ENCODE peak calls at places on chromosomes 6 and 20, in nine cellular contexts. One of them, this sample, is unnamed.
A peak's percentile ranks its signal among the peaks of the same experiment; 100 is the strongest.

GRCh38 chr20:1462834-1463233 is 3.8 kb downstream of the NSFL1C start:
- DNase-seq in ovary: no peak
- DNase-seq in T-helper 1 cell: no peak
- DNase-seq in A549: no peak
- DNase-seq in amniotic epithelial cell: no peak
- DNase-seq in sigmoid colon: no peak
- DNase-seq in GM23248: no peak
- DNase-seq in stimulated activated CD4-positive, alpha-beta T cell treated with anti-CD3 and anti-CD28 coated beads, TNF-alpha, amount 100 ng/mL, for 1 hour: no peak
- DNase-seq in WTC11: no peak
- DNase-seq in this sample: no peak

GRCh38 chr6:29827579-29828470 is at the start of gene HLA-G:
- DNase-seq in A549: no peak
- DNase-seq in amniotic epithelial cell: no peak
- DNase-seq in T-helper 1 cell: no peak
- DNase-seq in WTC11: peak; percentile 18
- DNase-seq in GM23248: no peak
- DNase-seq in sigmoid colon: no peak
- DNase-seq in ovary: no peak
- DNase-seq in stimulated activated CD4-positive, alpha-beta T cell treated with anti-CD3 and anti-CD28 coated beads, TNF-alpha, amount 100 ng/mL, for 1 hour: no peak
- DNase-seq in this sample: no peak

GRCh38 chr6:160198577-160199211 is 59.9 kb downstream of the SLC22A2 start:
- DNase-seq in WTC11: no peak
- DNase-seq in GM23248: no peak
- DNase-seq in stimulated activated CD4-positive, alpha-beta T cell treated with anti-CD3 and anti-CD28 coated beads, TNF-alpha, amount 100 ng/mL, for 1 hour: no peak
- DNase-seq in ovary: no peak
- DNase-seq in T-helper 1 cell: no peak
- DNase-seq in sigmoid colon: no peak
- DNase-seq in A549: no peak
- DNase-seq in amniotic epithelial cell: peak; percentile 57
- DNase-seq in this sample: no peak

GRCh38 chr6:96781557-96781956 is 55.7 kb downstream of the GPR63 start:
- DNase-seq in GM23248: no peak
- DNase-seq in sigmoid colon: no peak
- DNase-seq in amniotic epithelial cell: no peak
- DNase-seq in ovary: no peak
- DNase-seq in stimulated activated CD4-positive, alpha-beta T cell treated with anti-CD3 and anti-CD28 coated beads, TNF-alpha, amount 100 ng/mL, for 1 hour: no peak
- DNase-seq in WTC11: no peak
- DNase-seq in A549: no peak
- DNase-seq in T-helper 1 cell: no peak
- DNase-seq in this sample: no peak

GRCh38 chr6:159974932-159975331 is 6.0 kb downstream of the IGF2R start:
- DNase-seq in A549: no peak
- DNase-seq in sigmoid colon: peak; percentile 9
- DNase-seq in amniotic epithelial cell: no peak
- DNase-seq in stimulated activated CD4-positive, alpha-beta T cell treated with anti-CD3 and anti-CD28 coated beads, TNF-alpha, amount 100 ng/mL, for 1 hour: no peak
- DNase-seq in T-helper 1 cell: no peak
- DNase-seq in WTC11: no peak
- DNase-seq in ovary: no peak
- DNase-seq in GM23248: no peak
- DNase-seq in this sample: no peak

GRCh38 chr6:69416739-69417138 is 380.1 kb downstream of the LMBRD1 start:
- DNase-seq in A549: no peak
- DNase-seq in amniotic epithelial cell: no peak
- DNase-seq in stimulated activated CD4-positive, alpha-beta T cell treated with anti-CD3 and anti-CD28 coated beads, TNF-alpha, amount 100 ng/mL, for 1 hour: no peak
- DNase-seq in ovary: no peak
- DNase-seq in WTC11: no peak
- DNase-seq in GM23248: no peak
- DNase-seq in T-helper 1 cell: no peak
- DNase-seq in sigmoid colon: no peak
- DNase-seq in this sample: no peak

GRCh38 chr6:169454204-169454871 is 200.7 kb upstream of the THBS2 start:
- DNase-seq in stimulated activated CD4-positive, alpha-beta T cell treated with anti-CD3 and anti-CD28 coated beads, TNF-alpha, amount 100 ng/mL, for 1 hour: no peak
- DNase-seq in T-helper 1 cell: no peak
- DNase-seq in GM23248: peak; percentile 94
- DNase-seq in amniotic epithelial cell: peak; percentile 91
- DNase-seq in ovary: no peak
- DNase-seq in sigmoid colon: peak; percentile 85
- DNase-seq in WTC11: no peak
- DNase-seq in A549: no peak
- DNase-seq in this sample: peak; percentile 45

GRCh38 chr6:111159628-111160027 is 72.3 kb downstream of the SLC16A10 start:
- DNase-seq in WTC11: no peak
- DNase-seq in stimulated activated CD4-positive, alpha-beta T cell treated with anti-CD3 and anti-CD28 coated beads, TNF-alpha, amount 100 ng/mL, for 1 hour: no peak
- DNase-seq in ovary: no peak
- DNase-seq in sigmoid colon: no peak
- DNase-seq in GM23248: no peak
- DNase-seq in amniotic epithelial cell: no peak
- DNase-seq in A549: no peak
- DNase-seq in T-helper 1 cell: no peak
- DNase-seq in this sample: no peak

GRCh38 chr6:87237804-87238203 is 82.4 kb downstream of the ZNF292 start:
- DNase-seq in WTC11: no peak
- DNase-seq in amniotic epithelial cell: peak; percentile 36
- DNase-seq in T-helper 1 cell: no peak
- DNase-seq in stimulated activated CD4-positive, alpha-beta T cell treated with anti-CD3 and anti-CD28 coated beads, TNF-alpha, amount 100 ng/mL, for 1 hour: no peak
- DNase-seq in GM23248: peak; percentile 52
- DNase-seq in ovary: no peak
- DNase-seq in A549: peak; percentile 8
- DNase-seq in sigmoid colon: no peak
- DNase-seq in this sample: no peak

GRCh38 chr6:117346142-117346930 is 79.4 kb downstream of the ROS1 start:
- DNase-seq in T-helper 1 cell: no peak
- DNase-seq in ovary: no peak
- DNase-seq in sigmoid colon: no peak
- DNase-seq in stimulated activated CD4-positive, alpha-beta T cell treated with anti-CD3 and anti-CD28 coated beads, TNF-alpha, amount 100 ng/mL, for 1 hour: no peak
- DNase-seq in amniotic epithelial cell: peak; percentile 27
- DNase-seq in WTC11: no peak
- DNase-seq in GM23248: peak; percentile 58
- DNase-seq in A549: peak; percentile 8
- DNase-seq in this sample: no peak

GRCh38 chr6:167550936-167551633 is 226.2 kb downstream of the TTLL2 start:
- DNase-seq in T-helper 1 cell: no peak
- DNase-seq in sigmoid colon: peak; percentile 93
- DNase-seq in GM23248: no peak
- DNase-seq in ovary: peak; percentile 97
- DNase-seq in WTC11: no peak
- DNase-seq in stimulated activated CD4-positive, alpha-beta T cell treated with anti-CD3 and anti-CD28 coated beads, TNF-alpha, amount 100 ng/mL, for 1 hour: no peak
- DNase-seq in A549: no peak
- DNase-seq in amniotic epithelial cell: no peak
- DNase-seq in this sample: peak; percentile 94

GRCh38 chr6:84156306-84156705 is 71.1 kb downstream of the CEP162 start:
- DNase-seq in T-helper 1 cell: no peak
- DNase-seq in GM23248: no peak
- DNase-seq in stimulated activated CD4-positive, alpha-beta T cell treated with anti-CD3 and anti-CD28 coated beads, TNF-alpha, amount 100 ng/mL, for 1 hour: no peak
- DNase-seq in WTC11: no peak
- DNase-seq in A549: no peak
- DNase-seq in sigmoid colon: no peak
- DNase-seq in ovary: no peak
- DNase-seq in amniotic epithelial cell: no peak
- DNase-seq in this sample: no peak

GRCh38 chr20:44776977-44777376 is 31.3 kb downstream of the KCNK15 start:
- DNase-seq in ovary: no peak
- DNase-seq in WTC11: peak; percentile 69
- DNase-seq in stimulated activated CD4-positive, alpha-beta T cell treated with anti-CD3 and anti-CD28 coated beads, TNF-alpha, amount 100 ng/mL, for 1 hour: no peak
- DNase-seq in amniotic epithelial cell: peak; percentile 19
- DNase-seq in GM23248: peak; percentile 44
- DNase-seq in T-helper 1 cell: no peak
- DNase-seq in A549: no peak
- DNase-seq in sigmoid colon: no peak
- DNase-seq in this sample: no peak

GRCh38 chr6:9520417-9521151 is 894.3 kb downstream of the TFAP2A start:
- DNase-seq in T-helper 1 cell: no peak
- DNase-seq in amniotic epithelial cell: peak; percentile 86
- DNase-seq in sigmoid colon: no peak
- DNase-seq in A549: no peak
- DNase-seq in stimulated activated CD4-positive, alpha-beta T cell treated with anti-CD3 and anti-CD28 coated beads, TNF-alpha, amount 100 ng/mL, for 1 hour: no peak
- DNase-seq in ovary: no peak
- DNase-seq in GM23248: peak; percentile 87
- DNase-seq in WTC11: no peak
- DNase-seq in this sample: no peak

GRCh38 chr20:21609221-21609620 is 95.4 kb upstream of the NKX2-2 start:
- DNase-seq in ovary: no peak
- DNase-seq in sigmoid colon: no peak
- DNase-seq in amniotic epithelial cell: no peak
- DNase-seq in WTC11: no peak
- DNase-seq in T-helper 1 cell: no peak
- DNase-seq in A549: no peak
- DNase-seq in stimulated activated CD4-positive, alpha-beta T cell treated with anti-CD3 and anti-CD28 coated beads, TNF-alpha, amount 100 ng/mL, for 1 hour: no peak
- DNase-seq in GM23248: peak; percentile 28
- DNase-seq in this sample: no peak

GRCh38 chr20:54922636-54923035 is 447.2 kb downstream of the DOK5 start:
- DNase-seq in A549: no peak
- DNase-seq in ovary: no peak
- DNase-seq in T-helper 1 cell: no peak
- DNase-seq in WTC11: no peak
- DNase-seq in amniotic epithelial cell: no peak
- DNase-seq in sigmoid colon: no peak
- DNase-seq in GM23248: no peak
- DNase-seq in stimulated activated CD4-positive, alpha-beta T cell treated with anti-CD3 and anti-CD28 coated beads, TNF-alpha, amount 100 ng/mL, for 1 hour: no peak
- DNase-seq in this sample: no peak

GRCh38 chr6:156953478-156954146 is 176.4 kb downstream of the ARID1B start:
- DNase-seq in GM23248: peak; percentile 98
- DNase-seq in amniotic epithelial cell: peak; percentile 99
- DNase-seq in stimulated activated CD4-positive, alpha-beta T cell treated with anti-CD3 and anti-CD28 coated beads, TNF-alpha, amount 100 ng/mL, for 1 hour: no peak
- DNase-seq in ovary: no peak
- DNase-seq in sigmoid colon: no peak
- DNase-seq in WTC11: no peak
- DNase-seq in T-helper 1 cell: no peak
- DNase-seq in A549: peak; percentile 80
- DNase-seq in this sample: no peak

GRCh38 chr6:5028301-5028700 is 24.5 kb upstream of the RPP40 start:
- DNase-seq in WTC11: no peak
- DNase-seq in sigmoid colon: no peak
- DNase-seq in A549: no peak
- DNase-seq in GM23248: no peak
- DNase-seq in ovary: no peak
- DNase-seq in T-helper 1 cell: no peak
- DNase-seq in amniotic epithelial cell: no peak
- DNase-seq in stimulated activated CD4-positive, alpha-beta T cell treated with anti-CD3 and anti-CD28 coated beads, TNF-alpha, amount 100 ng/mL, for 1 hour: no peak
- DNase-seq in this sample: no peak

GRCh38 chr6:96542702-96543101 is 20.2 kb upstream of the FHL5 start:
- DNase-seq in stimulated activated CD4-positive, alpha-beta T cell treated with anti-CD3 and anti-CD28 coated beads, TNF-alpha, amount 100 ng/mL, for 1 hour: no peak
- DNase-seq in sigmoid colon: no peak
- DNase-seq in ovary: no peak
- DNase-seq in amniotic epithelial cell: no peak
- DNase-seq in GM23248: peak; percentile 49
- DNase-seq in T-helper 1 cell: no peak
- DNase-seq in A549: no peak
- DNase-seq in WTC11: no peak
- DNase-seq in this sample: no peak

GRCh38 chr6:52511572-52512151 is 65.2 kb downstream of the TRAM2 start:
- DNase-seq in amniotic epithelial cell: peak; percentile 43
- DNase-seq in T-helper 1 cell: no peak
- DNase-seq in GM23248: peak; percentile 75
- DNase-seq in sigmoid colon: no peak
- DNase-seq in A549: no peak
- DNase-seq in stimulated activated CD4-positive, alpha-beta T cell treated with anti-CD3 and anti-CD28 coated beads, TNF-alpha, amount 100 ng/mL, for 1 hour: no peak
- DNase-seq in ovary: no peak
- DNase-seq in WTC11: no peak
- DNase-seq in this sample: no peak

GRCh38 chr6:136343700-136344099 is 54.1 kb upstream of the BCLAF1 start:
- DNase-seq in A549: no peak
- DNase-seq in amniotic epithelial cell: no peak
- DNase-seq in T-helper 1 cell: no peak
- DNase-seq in sigmoid colon: no peak
- DNase-seq in ovary: no peak
- DNase-seq in GM23248: no peak
- DNase-seq in WTC11: no peak
- DNase-seq in stimulated activated CD4-positive, alpha-beta T cell treated with anti-CD3 and anti-CD28 coated beads, TNF-alpha, amount 100 ng/mL, for 1 hour: no peak
- DNase-seq in this sample: no peak

GRCh38 chr20:25269833-25270170 is 21.9 kb downstream of the PYGB start:
- DNase-seq in amniotic epithelial cell: no peak
- DNase-seq in T-helper 1 cell: no peak
- DNase-seq in ovary: peak; percentile 5
- DNase-seq in A549: no peak
- DNase-seq in stimulated activated CD4-positive, alpha-beta T cell treated with anti-CD3 and anti-CD28 coated beads, TNF-alpha, amount 100 ng/mL, for 1 hour: no peak
- DNase-seq in sigmoid colon: peak; percentile 57
- DNase-seq in WTC11: no peak
- DNase-seq in GM23248: no peak
- DNase-seq in this sample: no peak

This sample was measured in psoas muscle.